ENCODE peak calls at places on chromosome 14, in four cellular contexts. Z is GM12878, J is IMR-90, S is endothelial cell of umbilical vein. P is an unnamed sample.

GRCh38 chr14:103121846-103122577 is 1.2 kb upstream of the TNFAIP2 start:
- DNase-seq in J (peak), Z (no peak), S (peak), P (peak)

GRCh38 chr14:21244546-21244945 is 24.7 kb downstream of the HNRNPC start:
- DNase-seq in S (no peak), Z (no peak), J (no peak), P (no peak)

GRCh38 chr14:74551903-74552371 is 58.4 kb downstream of the ISCA2 start:
- DNase-seq in S (no peak), Z (no peak), J (no peak), P (no peak)

GRCh38 chr14:77542349-77543239 is 44.0 kb upstream of the ISM2 start:
- DNase-seq in Z (no peak), J (no peak), S (peak), P (no peak)

GRCh38 chr14:57058319-57058718 is 210.4 kb downstream of the EXOC5 start:
- DNase-seq in J (no peak), Z (no peak), S (no peak), P (no peak)

GRCh38 chr14:105294142-105294597 is 6.6 kb downstream of the BRF1 start:
- DNase-seq in J (peak), Z (no peak), S (peak), P (no peak)

GRCh38 chr14:76599141-76599540 is 162.1 kb upstream of the VASH1 start:
- DNase-seq in Z (no peak), S (no peak), J (no peak), P (no peak)

GRCh38 chr14:23160924-23161522 is 22.4 kb downstream of the SLC7A8 start:
- DNase-seq in S (no peak), J (peak), Z (no peak), P (peak)

DNA sequence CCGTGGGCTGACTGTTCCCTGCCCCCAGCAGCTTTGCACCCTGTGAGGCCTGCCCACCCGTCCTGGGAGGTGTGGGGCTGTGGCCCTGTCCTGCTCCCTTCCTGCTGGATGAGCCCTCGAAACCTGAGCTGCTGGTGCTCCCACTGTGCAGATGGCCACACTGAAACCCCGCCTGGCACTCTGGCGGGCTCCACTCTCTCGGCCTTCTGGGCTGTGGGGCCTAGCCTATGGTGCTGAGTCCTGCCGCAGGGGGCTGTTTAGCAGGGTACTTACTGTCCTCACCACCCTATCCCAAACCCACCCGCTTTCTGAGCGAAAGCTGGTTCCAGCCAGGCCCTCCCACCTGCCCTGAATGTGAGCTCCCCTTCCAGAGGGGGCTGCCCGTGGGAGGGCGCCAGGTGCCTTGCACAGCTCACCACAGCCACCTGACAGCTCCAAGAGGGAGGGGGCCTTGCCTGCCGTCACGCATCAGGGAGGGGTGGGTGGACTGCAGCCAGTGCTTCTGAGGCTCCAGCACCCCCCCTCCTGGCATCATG is 7.3 kb downstream of the SLC25A47 start:
- DNase-seq in Z (no peak), J (no peak), S (no peak), P (no peak)
- TF ChIP-seq FOS in Z (no peak), J (no peak), S (no peak), P (no peak)

GRCh38 chr14:24806061-24806678 is 172.2 kb upstream of the GZMB start:
- DNase-seq in S (peak), J (peak), Z (peak), P (peak)
- TF ChIP-seq FOS in S (no peak), J (no peak), Z (no peak), P (no peak)

DNA sequence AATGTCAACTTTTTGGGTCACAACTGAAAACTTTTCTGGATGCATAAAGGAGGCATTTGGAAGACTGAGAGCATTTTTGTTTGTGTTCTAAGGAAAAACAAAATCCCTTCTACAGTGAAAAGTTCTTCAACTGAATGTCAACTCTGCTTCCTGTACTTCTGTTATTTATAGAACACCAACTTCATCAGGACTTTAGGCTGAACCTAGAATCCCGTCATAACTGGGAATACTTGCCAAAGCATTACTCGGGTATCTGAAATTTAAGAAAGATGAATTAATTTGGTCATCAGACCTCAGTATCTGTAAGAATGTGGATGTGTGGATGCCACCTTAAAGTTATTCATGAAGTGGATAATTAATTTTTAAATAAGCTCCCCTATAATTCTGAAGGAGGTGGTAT is 73.2 kb downstream of the FERMT2 start:
- DNase-seq in S (peak), Z (no peak), J (peak), P (no peak)
- TF ChIP-seq FOS in S (no peak), Z (no peak), J (no peak), P (no peak)

DNA sequence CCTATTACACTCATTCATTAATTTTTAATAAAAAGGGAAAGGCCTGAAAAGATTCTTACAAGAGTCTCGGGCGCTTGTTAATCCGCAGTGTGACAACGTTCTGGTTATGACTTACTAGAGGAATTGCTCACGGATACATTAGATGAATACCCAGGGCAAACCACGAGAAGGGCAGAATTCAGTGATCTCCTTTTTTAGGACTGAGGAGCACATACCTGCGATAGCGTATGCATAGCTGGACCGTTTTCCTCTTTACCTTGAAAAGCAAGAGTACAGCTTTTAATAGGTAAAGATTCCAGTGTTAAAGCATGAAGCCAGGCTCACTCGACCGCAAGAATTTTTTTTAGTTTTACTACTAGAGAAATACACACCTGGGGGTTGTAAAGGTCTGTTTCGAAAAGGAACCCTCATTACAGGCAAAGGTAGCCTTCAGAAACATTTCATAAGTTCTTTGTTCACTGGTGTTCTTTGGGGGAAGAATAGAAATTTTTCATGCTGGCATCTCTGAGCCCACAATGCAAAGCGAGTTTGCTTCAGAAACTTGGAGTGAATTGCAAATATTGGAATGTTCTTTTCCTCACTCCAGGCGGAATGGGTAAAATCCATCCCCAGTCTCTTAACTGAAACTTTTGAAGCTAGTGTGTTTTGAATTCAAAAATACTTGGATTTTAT is 948 bp downstream of the MAPK1IP1L start:
- DNase-seq in S (no peak), J (peak), Z (no peak), P (no peak)
- TF ChIP-seq FOS in S (no peak), J (no peak), Z (no peak), P (no peak)

GRCh38 chr14:100836053-100836805 is 10.3 kb downstream of the MEG3 start:
- DNase-seq in S (no peak), Z (no peak), J (no peak), P (no peak)
- TF ChIP-seq FOS in S (no peak), Z (no peak), J (no peak), P (no peak)

GRCh38 chr14:90742709-90743108 is 73.5 kb downstream of the TTC7B start:
- DNase-seq in S (no peak), J (no peak), Z (no peak), P (no peak)
- TF ChIP-seq FOS in S (no peak), J (no peak), Z (no peak), P (no peak)

GRCh38 chr14:55053018-55053417 is 1.6 kb downstream of the MAPK1IP1L start:
- DNase-seq in J (no peak), S (no peak), Z (no peak), P (no peak)

GRCh38 chr14:55053500-55053899 is 2.1 kb downstream of the MAPK1IP1L start:
- DNase-seq in Z (no peak), J (no peak), S (no peak), P (no peak)

GRCh38 chr14:55051426-55052258 is at the start of gene MAPK1IP1L:
- DNase-seq in Z (peak), S (peak), J (peak), P (peak)

GRCh38 chr14:55048900-55049437 is 2.5 kb upstream of the MAPK1IP1L start:
- DNase-seq in Z (no peak), J (no peak), S (no peak), P (no peak)

DNA sequence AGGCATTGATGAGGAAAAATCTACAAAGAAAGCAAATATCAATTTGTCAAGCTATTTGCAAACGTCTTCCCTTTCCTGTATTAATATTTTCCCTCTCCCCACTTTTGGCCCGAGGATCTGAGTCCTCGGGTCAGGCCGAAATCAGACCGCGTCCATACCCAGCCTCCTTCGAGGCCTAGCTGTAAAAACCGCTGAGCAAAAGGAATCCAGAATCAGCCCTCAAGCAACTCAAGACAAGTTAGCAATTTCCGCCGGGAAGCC is 352 bp upstream of the MAPK1IP1L start:
- DNase-seq in J (no peak), S (no peak), Z (no peak), P (no peak)
- TF ChIP-seq FOS in J (no peak), S (no peak), Z (no peak), P (no peak)

DNA sequence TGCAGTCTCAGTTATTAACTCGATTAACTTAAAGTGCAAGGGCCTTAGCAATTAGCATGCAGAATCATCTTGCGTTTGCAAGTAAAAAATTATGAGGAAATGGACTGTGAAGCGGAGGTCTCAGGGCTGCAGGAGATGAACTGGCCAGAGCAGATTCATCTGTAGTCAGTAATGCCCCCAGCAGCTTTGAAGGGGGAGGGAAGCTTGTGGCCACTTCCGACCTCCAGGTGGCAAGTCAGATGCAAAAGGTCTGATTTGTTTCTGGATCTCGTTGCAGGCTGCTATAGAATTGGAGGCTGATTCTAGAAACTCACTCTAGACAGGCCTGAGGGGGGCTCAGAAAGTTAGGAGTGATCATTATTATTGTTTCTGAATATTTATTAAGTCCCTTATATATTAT is 107.4 kb upstream of the RGS6 start:
- DNase-seq in J (no peak), Z (no peak), S (no peak), P (no peak)
- TF ChIP-seq FOS in J (no peak), Z (no peak), S (no peak), P (no peak)

DNA sequence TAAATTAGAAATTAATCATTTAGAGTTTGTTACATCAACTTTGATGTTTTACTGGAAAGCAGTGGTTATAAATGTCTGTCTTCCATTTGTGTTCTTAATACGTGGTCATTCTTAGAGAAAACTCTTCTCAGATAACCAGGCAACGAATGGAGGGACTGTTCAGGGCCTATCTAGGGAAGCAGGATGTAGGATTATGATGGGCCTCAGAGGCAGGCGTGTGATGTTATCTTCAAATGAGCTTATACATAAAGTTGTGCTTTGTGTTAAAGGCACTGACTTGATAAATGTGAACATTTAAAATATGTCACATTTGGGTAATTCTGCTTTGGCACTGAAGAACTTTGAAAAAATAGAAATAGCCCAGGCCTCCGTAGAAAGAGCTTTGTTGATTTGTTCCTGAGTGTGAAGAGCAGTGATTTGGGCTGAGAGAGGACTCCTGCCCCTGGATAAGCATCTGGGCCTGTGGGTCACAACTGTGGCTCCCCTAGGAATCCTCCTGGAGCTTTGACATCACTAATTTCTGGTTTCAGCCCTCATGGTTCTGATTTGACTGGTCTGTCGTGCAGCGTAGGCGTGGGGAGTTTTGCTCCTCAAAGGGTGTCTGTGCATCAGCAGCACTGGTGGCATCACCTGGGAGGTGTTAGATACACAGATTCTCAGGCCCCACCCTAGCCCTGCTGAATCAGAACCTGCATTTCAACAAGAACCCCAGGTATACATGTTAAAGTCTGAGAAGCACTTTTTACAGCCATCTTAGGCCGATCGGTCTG is 55.4 kb downstream of the SAMD4A start:
- DNase-seq in Z (peak), J (no peak), S (peak), P (no peak)
- TF ChIP-seq FOS in Z (no peak), J (no peak), S (no peak), P (no peak)

P was measured in K562.